ENCODE peak calls at places on chromosomes 13 and 19, in ten cellular contexts. G, J, V, O, D, I, S, H, W and B are unnamed samples.

GRCh38 chr13:101490400-101491015 is 38.0 kb downstream of the ITGBL1 start:
- DNase-seq in V (no peak), S (no peak), J (no peak), O (no peak), G (peak), H (no peak), W (peak), I (no peak), D (no peak), B (no peak)

GRCh38 chr19:32866564-32867265 is 2.9 kb downstream of the SLC7A9 start:
- DNase-seq in D (peak), S (no peak), W (no peak), H (no peak), G (no peak), V (no peak), I (no peak), O (no peak), J (no peak), B (no peak)

GRCh38 chr19:4310247-4311121 is 6.1 kb downstream of the FSD1 start:
- DNase-seq in V (peak), I (no peak), J (no peak), W (no peak), D (no peak), H (no peak), O (no peak), G (no peak), S (peak), B (no peak)

GRCh38 chr19:48393559-48394330 is at the start of gene GRIN2D:
- DNase-seq in W (peak), H (peak), G (no peak), I (no peak), J (no peak), D (no peak), O (no peak), S (peak), V (peak), B (peak)

GRCh38 chr13:82614086-82614485 is 1268.2 kb downstream of the SLITRK1 start:
- DNase-seq in J (no peak), O (no peak), H (no peak), I (no peak), D (no peak), S (no peak), V (no peak), W (no peak), G (peak), B (no peak)

GRCh38 chr19:35380450-35381124 is 9.7 kb downstream of the GPR42 start:
- DNase-seq in I (no peak), J (no peak), O (no peak), V (no peak), G (no peak), H (no peak), S (no peak), D (no peak), W (no peak), B (no peak)

GRCh38 chr19:1853295-1854031 is 5.2 kb upstream of the REXO1 start:
- DNase-seq in J (peak), H (peak), W (peak), I (no peak), S (peak), V (peak), O (no peak), G (peak), D (peak), B (peak)

GRCh38 chr19:39934584-39935233 is at the start of gene FCGBP:
- DNase-seq in I (no peak), G (no peak), O (no peak), S (no peak), J (no peak), H (no peak), V (no peak), D (no peak), W (no peak), B (no peak)

GRCh38 chr19:18319591-18320135 is 3.2 kb downstream of the LSM4 start:
- DNase-seq in I (no peak), W (no peak), O (no peak), D (no peak), S (no peak), G (no peak), J (no peak), V (no peak), H (no peak), B (no peak)

GRCh38 chr13:89695343-89696257 is 1651.9 kb upstream of the MIR17HG start:
- DNase-seq in D (no peak), J (no peak), H (peak), G (peak), S (peak), I (peak), O (no peak), W (peak), V (peak), B (no peak)

GRCh38 chr13:75492389-75492788 is 10.4 kb upstream of the TBC1D4 start:
- DNase-seq in G (no peak), H (no peak), J (no peak), D (no peak), O (no peak), W (no peak), V (no peak), I (no peak), S (no peak), B (no peak)

GRCh38 chr13:64640002-64640401 is 2590.1 kb downstream of the PCDH9 start:
- DNase-seq in G (peak), O (no peak), H (no peak), J (no peak), D (no peak), S (no peak), W (peak), V (no peak), I (no peak), B (no peak)

GRCh38 chr13:70732611-70733010 is 624.4 kb upstream of the KLHL1 start:
- DNase-seq in O (no peak), I (no peak), G (no peak), S (no peak), J (no peak), H (no peak), W (no peak), D (no peak), V (no peak), B (no peak)

GRCh38 chr13:110530839-110531499 is 30.6 kb downstream of the RAB20 start:
- DNase-seq in W (no peak), O (no peak), I (no peak), S (no peak), J (no peak), H (no peak), G (no peak), D (no peak), V (no peak), B (no peak)

GRCh38 chr19:34253711-34254551 is 423 bp upstream of the GARRE1 start:
- DNase-seq in S (no peak), J (peak), V (no peak), O (no peak), D (peak), I (no peak), H (peak), G (no peak), W (peak), B (peak)

GRCh38 chr19:54415208-54415900 is at the start of gene TTYH1:
- DNase-seq in O (no peak), I (no peak), H (peak), S (peak), V (peak), J (no peak), G (no peak), W (no peak), D (no peak), B (no peak)

GRCh38 chr19:48777720-48778119 is 22.4 kb downstream of the FGF21 start:
- DNase-seq in W (no peak), S (no peak), V (no peak), H (no peak), I (no peak), D (no peak), J (no peak), G (no peak), O (no peak), B (no peak)

GRCh38 chr13:30690282-30691188 is 44.8 kb upstream of the ALOX5AP start:
- DNase-seq in G (peak), W (no peak), S (peak), I (no peak), H (no peak), D (peak), V (no peak), O (peak), J (peak), B (no peak)

GRCh38 chr13:112891477-112892401 is 77.3 kb upstream of the MCF2L start:
- DNase-seq in O (no peak), V (no peak), J (no peak), S (no peak), G (no peak), H (no peak), D (no peak), I (no peak), W (no peak), B (no peak)

GRCh38 chr19:38743394-38744297 is 628 bp downstream of the CAPN12 start:
- DNase-seq in O (no peak), V (no peak), H (no peak), S (no peak), D (no peak), G (no peak), I (no peak), J (no peak), W (no peak), B (no peak)

GRCh38 chr19:16581145-16581970 is 9.1 kb upstream of the SLC35E1 start:
- DNase-seq in J (peak), W (no peak), V (no peak), D (no peak), H (no peak), O (peak), S (peak), G (no peak), I (no peak), B (no peak)

GRCh38 chr19:1449467-1450442 is at the start of gene APC2:
- DNase-seq in O (no peak), W (no peak), G (no peak), I (no peak), D (no peak), V (peak), H (peak), S (no peak), J (no peak), B (no peak)

GRCh38 chr19:6835501-6835900 is 51.9 kb upstream of the ADGRE1 start:
- DNase-seq in G (no peak), W (no peak), I (no peak), D (no peak), H (no peak), V (no peak), O (no peak), J (no peak), S (no peak), B (no peak)

GRCh38 chr19:43755256-43755801 is 567 bp upstream of the SMG9 start:
- DNase-seq in G (peak), W (peak), D (peak), S (peak), O (peak), V (peak), J (peak), I (no peak), H (peak), B (peak)
- TF ChIP-seq CTCF in G (no peak), W (no peak), D (no peak), S (no peak), O (no peak), V (no peak), J (no peak), I (no peak), H (no peak), B (no peak)

GRCh38 chr13:109131698-109132257 is 502.4 kb downstream of the MYO16 start:
- DNase-seq in G (no peak), I (no peak), H (no peak), S (no peak), D (no peak), V (no peak), O (no peak), J (no peak), W (no peak), B (no peak)

GRCh38 chr13:109136873-109137272 is 507.5 kb downstream of the MYO16 start:
- DNase-seq in J (no peak), G (no peak), S (no peak), W (no peak), O (no peak), V (no peak), H (no peak), D (no peak), I (no peak), B (no peak)

GRCh38 chr13:109130093-109130835 is 500.9 kb downstream of the MYO16 start:
- DNase-seq in H (no peak), V (no peak), W (no peak), S (no peak), I (no peak), D (no peak), G (no peak), O (no peak), J (no peak), B (no peak)

GRCh38 chr13:109139346-109139745 is 509.9 kb downstream of the MYO16 start:
- DNase-seq in G (no peak), V (no peak), D (no peak), W (no peak), O (no peak), S (no peak), I (no peak), J (no peak), H (no peak), B (no peak)

GRCh38 chr13:109135018-109135417 is 505.6 kb downstream of the MYO16 start:
- DNase-seq in H (no peak), J (no peak), W (no peak), S (no peak), D (no peak), G (no peak), O (no peak), V (no peak), I (no peak), B (no peak)
- TF ChIP-seq CTCF in H (no peak), J (no peak), W (peak), S (no peak), D (no peak), G (no peak), O (no peak), V (no peak), I (peak), B (no peak)

DNA sequence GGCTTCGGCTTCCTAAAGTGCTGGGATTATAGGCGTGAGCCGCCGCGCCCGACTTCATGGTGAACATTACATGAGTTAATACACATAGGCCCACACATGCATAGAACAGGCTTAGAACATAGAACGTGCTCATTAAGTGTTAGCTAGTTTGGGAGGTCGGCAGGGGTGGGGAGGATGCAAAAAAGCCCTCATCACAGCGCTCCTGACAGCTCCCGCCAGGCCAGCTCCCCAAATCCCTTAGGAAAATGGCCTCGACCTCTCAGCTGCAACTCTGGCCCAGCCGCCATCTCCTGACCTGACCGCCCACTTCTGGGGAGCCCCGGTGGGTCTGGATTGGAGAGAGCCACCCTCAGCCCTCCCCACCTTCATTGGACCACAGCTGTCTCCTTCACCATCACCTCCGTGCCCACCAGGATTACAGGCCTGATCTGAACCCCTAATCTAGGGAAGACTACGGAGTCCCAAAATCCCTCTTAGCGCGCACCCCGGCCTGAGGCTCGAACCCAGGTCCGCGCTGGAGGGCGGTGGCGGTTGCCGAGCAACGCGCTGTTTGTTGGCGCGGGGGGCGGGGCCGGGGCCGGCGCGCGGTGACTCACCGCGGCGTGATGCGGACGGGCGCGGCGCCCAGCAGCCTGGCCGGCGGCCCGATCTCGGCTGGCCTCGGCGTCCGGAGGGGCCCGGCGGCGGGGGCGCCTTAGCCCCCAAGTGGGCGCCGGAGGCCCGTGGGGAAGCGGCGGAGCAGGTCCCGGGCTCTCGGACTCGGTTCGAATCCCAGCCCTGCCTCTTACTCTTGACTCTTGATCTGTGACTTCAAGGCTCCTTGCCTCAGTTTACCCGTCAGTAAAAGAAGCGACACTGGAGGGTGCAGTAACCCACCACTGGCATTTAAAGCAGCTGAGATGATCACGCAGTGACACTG is 26.7 kb upstream of the NANOS3 start:
- DNase-seq in O (no peak), D (peak), S (peak), I (no peak), J (peak), G (no peak), H (peak), V (peak), W (peak), B (peak)
- TF ChIP-seq CTCF in O (no peak), D (no peak), S (no peak), I (no peak), J (no peak), G (no peak), H (no peak), V (no peak), W (no peak), B (no peak)

DNA sequence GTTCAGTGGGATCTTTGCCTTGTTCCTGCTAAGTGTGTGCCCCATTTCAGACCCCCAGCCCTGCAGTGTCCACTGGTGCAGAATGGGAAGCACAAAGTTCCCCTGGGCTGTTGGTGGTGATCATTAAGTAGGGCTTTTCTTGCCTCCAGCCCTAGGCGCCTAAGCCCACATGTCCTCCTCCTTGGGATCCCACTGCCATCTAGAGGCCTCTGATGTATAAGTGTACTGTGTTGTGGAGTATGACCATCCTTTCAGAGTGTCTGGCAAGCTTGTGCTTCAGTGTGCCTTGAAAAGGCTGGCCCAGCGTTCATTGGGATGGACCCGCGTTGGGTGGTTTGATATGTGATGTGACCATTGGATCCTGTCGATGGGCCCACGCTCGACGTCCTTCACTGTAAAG is 71.2 kb downstream of the WASF3 start:
- DNase-seq in O (no peak), G (peak), J (no peak), V (no peak), I (no peak), H (no peak), D (no peak), S (peak), W (peak), B (no peak)
- TF ChIP-seq CTCF in O (no peak), G (peak), J (no peak), V (no peak), I (peak), H (no peak), D (no peak), S (no peak), W (peak), B (no peak)

GRCh38 chr19:40974633-40975037 is 16.4 kb upstream of the CYP2B6 start:
- DNase-seq in I (peak), G (peak), V (peak), J (peak), S (peak), D (peak), H (peak), W (peak), O (peak), B (peak)
- TF ChIP-seq CTCF in I (peak), G (peak), V (peak), J (peak), S (peak), D (peak), H (peak), W (peak), O (peak), B (peak)

DNA sequence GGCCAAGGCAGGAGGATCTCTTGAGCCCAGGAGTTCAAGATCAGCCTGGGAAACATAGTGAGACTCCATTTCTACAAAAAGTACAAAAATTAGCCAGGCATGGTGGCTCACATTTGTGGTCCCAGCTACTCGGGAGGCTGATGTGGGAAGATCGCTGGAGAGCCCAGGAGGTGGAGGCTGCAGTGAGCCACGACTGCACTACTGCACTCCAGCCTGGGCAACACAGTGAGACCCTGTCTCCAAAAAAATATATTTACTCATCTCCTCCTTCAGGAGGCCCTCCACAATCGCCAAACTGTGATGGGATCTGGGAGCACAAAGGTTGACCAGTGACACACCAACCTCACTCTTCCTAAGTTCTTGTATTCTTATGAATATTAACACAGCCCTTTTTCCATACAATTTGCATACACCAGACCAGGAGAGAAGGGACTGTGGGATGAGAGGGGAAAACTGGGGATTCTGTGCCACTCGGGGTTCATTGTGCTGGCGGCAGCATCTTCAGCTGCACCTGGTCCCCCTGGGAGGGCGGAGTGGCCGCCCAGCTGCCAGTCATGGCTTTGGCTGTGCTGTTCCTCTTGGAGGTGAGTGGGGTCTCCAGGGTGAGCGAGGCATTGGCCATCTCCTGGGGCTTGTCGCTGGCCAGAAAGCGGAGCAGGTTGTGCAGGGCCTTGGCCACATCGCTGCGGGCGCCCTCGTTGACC is 5.8 kb upstream of the OPA3 start:
- DNase-seq in J (no peak), G (no peak), H (no peak), W (no peak), O (no peak), D (no peak), I (no peak), V (no peak), S (no peak), B (no peak)
- TF ChIP-seq CTCF in J (no peak), G (no peak), H (no peak), W (no peak), O (no peak), D (no peak), I (no peak), V (no peak), S (no peak), B (no peak)

DNA sequence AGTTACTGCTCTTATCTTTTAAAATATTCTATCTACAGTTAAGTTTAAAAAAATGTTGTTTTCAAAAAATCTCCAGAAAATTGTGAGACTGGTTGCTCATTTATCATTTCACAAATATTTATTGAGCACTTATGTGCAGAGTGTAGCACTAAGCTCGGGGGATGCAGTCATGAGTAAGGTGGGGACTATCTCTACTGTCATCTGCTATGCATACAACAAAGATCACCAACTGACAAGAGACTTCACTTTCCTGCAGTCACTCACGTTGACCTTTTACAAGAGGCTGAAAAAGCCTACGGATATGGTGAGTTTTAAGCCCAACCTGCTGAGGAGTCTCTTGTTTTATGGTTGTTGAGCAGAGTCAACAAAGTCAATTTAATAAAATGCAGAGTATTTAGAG is 392.5 kb downstream of the KLF12 start:
- DNase-seq in D (no peak), H (no peak), V (no peak), W (no peak), S (no peak), J (no peak), O (no peak), G (no peak), I (no peak), B (no peak)
- TF ChIP-seq CTCF in D (no peak), H (no peak), V (no peak), W (no peak), S (no peak), J (no peak), O (no peak), G (no peak), I (no peak), B (no peak)

GRCh38 chr19:52691215-52691610 is 43.6 kb downstream of the ZNF611 start:
- DNase-seq in W (no peak), H (no peak), S (no peak), J (peak), V (no peak), O (no peak), I (no peak), G (no peak), D (no peak), B (no peak)

GRCh38 chr19:52689804-52690394 is 44.9 kb downstream of the ZNF611 start:
- DNase-seq in J (peak), S (peak), V (peak), H (peak), W (peak), O (peak), G (no peak), I (no peak), D (peak), B (peak)

GRCh38 chr19:52691737-52692136 is 43.1 kb downstream of the ZNF611 start:
- DNase-seq in V (peak), D (no peak), G (no peak), S (no peak), W (no peak), O (no peak), I (no peak), J (no peak), H (no peak), B (no peak)

GRCh38 chr19:52692431-52693008 is 42.3 kb downstream of the ZNF611 start:
- DNase-seq in D (no peak), V (no peak), H (no peak), J (no peak), I (no peak), O (no peak), G (no peak), S (no peak), W (no peak), B (no peak)

GRCh38 chr19:52690395-52691214 is 44.2 kb downstream of the ZNF611 start:
- DNase-seq in W (peak), D (peak), S (peak), I (peak), V (peak), J (peak), G (peak), H (peak), O (peak), B (peak)
- TF ChIP-seq CTCF in W (peak), D (no peak), S (no peak), I (no peak), V (no peak), J (peak), G (no peak), H (peak), O (peak), B (peak)